ENCODE peak calls at places on chromosomes 4 and X, in ten cellular contexts. One of them, this sample, is unnamed.

GRCh38 chr4:107825072-107825789 is 499 bp downstream of the SGMS2 start:
- DNase-seq in colonic mucosa: peak; percentile 61
- DNase-seq in pancreas: peak; percentile 57
- DNase-seq in left ventricle myocardium inferior: no peak
- DNase-seq in A673: peak; percentile 55
- DNase-seq in suprapubic skin: peak; percentile 80
- DNase-seq in heart right ventricle: peak; percentile 21
- DNase-seq in tibial nerve: no peak
- DNase-seq in left lung: no peak
- DNase-seq in SK-N-SH: peak; percentile 9
- DNase-seq in this sample: no peak

GRCh38 chrX:12080265-12080664 is 58.0 kb upstream of the FRMPD4 start:
- DNase-seq in left lung: no peak
- DNase-seq in A673: peak; percentile 37
- DNase-seq in pancreas: peak; percentile 8
- DNase-seq in colonic mucosa: no peak
- DNase-seq in heart right ventricle: no peak
- DNase-seq in suprapubic skin: no peak
- DNase-seq in left ventricle myocardium inferior: no peak
- DNase-seq in tibial nerve: no peak
- DNase-seq in SK-N-SH: peak; percentile 18
- DNase-seq in this sample: no peak

GRCh38 chrX:23317799-23318724 is 16.6 kb upstream of the PTCHD1 start:
- DNase-seq in A673: peak; percentile 51
- DNase-seq in tibial nerve: no peak
- DNase-seq in left lung: peak; percentile 51
- DNase-seq in pancreas: no peak
- DNase-seq in suprapubic skin: no peak
- DNase-seq in colonic mucosa: peak; percentile 22
- DNase-seq in heart right ventricle: no peak
- DNase-seq in left ventricle myocardium inferior: no peak
- DNase-seq in SK-N-SH: peak; percentile 69
- DNase-seq in this sample: no peak

GRCh38 chr4:67988986-67989385 is 25.7 kb upstream of the TMPRSS11A start:
- DNase-seq in left ventricle myocardium inferior: no peak
- DNase-seq in SK-N-SH: no peak
- DNase-seq in heart right ventricle: no peak
- DNase-seq in colonic mucosa: no peak
- DNase-seq in A673: no peak
- DNase-seq in pancreas: no peak
- DNase-seq in left lung: no peak
- DNase-seq in tibial nerve: no peak
- DNase-seq in suprapubic skin: no peak
- DNase-seq in this sample: no peak

GRCh38 chr4:94448815-94449375 is 2.8 kb upstream of the PDLIM5 start:
- DNase-seq in left ventricle myocardium inferior: no peak
- DNase-seq in tibial nerve: no peak
- DNase-seq in A673: peak; percentile 48
- DNase-seq in heart right ventricle: no peak
- DNase-seq in colonic mucosa: no peak
- DNase-seq in pancreas: no peak
- DNase-seq in left lung: no peak
- DNase-seq in SK-N-SH: no peak
- DNase-seq in suprapubic skin: no peak
- DNase-seq in this sample: no peak

GRCh38 chr4:5142726-5143125 is 91.4 kb downstream of the STK32B start:
- DNase-seq in suprapubic skin: no peak
- DNase-seq in colonic mucosa: no peak
- DNase-seq in A673: peak; percentile 67
- DNase-seq in left ventricle myocardium inferior: no peak
- DNase-seq in SK-N-SH: peak; percentile 33
- DNase-seq in left lung: no peak
- DNase-seq in tibial nerve: no peak
- DNase-seq in heart right ventricle: no peak
- DNase-seq in pancreas: no peak
- DNase-seq in this sample: no peak

GRCh38 chrX:13761606-13762005 is 27.1 kb downstream of the OFD1 start:
- DNase-seq in left ventricle myocardium inferior: no peak
- DNase-seq in suprapubic skin: no peak
- DNase-seq in colonic mucosa: no peak
- DNase-seq in SK-N-SH: peak; percentile 13
- DNase-seq in left lung: no peak
- DNase-seq in tibial nerve: no peak
- DNase-seq in A673: no peak
- DNase-seq in pancreas: no peak
- DNase-seq in heart right ventricle: no peak
- DNase-seq in this sample: no peak

GRCh38 chrX:69493193-69493592 is 10.9 kb upstream of the NALF2 start:
- DNase-seq in tibial nerve: no peak
- DNase-seq in A673: peak; percentile 30
- DNase-seq in SK-N-SH: peak; percentile 45
- DNase-seq in left ventricle myocardium inferior: no peak
- DNase-seq in heart right ventricle: peak; percentile 6
- DNase-seq in pancreas: peak; percentile 63
- DNase-seq in suprapubic skin: no peak
- DNase-seq in left lung: no peak
- DNase-seq in colonic mucosa: peak; percentile 46
- DNase-seq in this sample: no peak

GRCh38 chr4:151801547-151802516 is 41.0 kb upstream of the GATB start:
- DNase-seq in colonic mucosa: peak; percentile 39
- DNase-seq in suprapubic skin: no peak
- DNase-seq in A673: peak; percentile 66
- DNase-seq in tibial nerve: no peak
- DNase-seq in left lung: no peak
- DNase-seq in pancreas: peak; percentile 59
- DNase-seq in left ventricle myocardium inferior: no peak
- DNase-seq in SK-N-SH: peak; percentile 59
- DNase-seq in heart right ventricle: no peak
- DNase-seq in this sample: peak; percentile 46

GRCh38 chr4:147597561-147597960 is 19.6 kb upstream of the TMEM184C start:
- DNase-seq in left ventricle myocardium inferior: no peak
- DNase-seq in heart right ventricle: no peak
- DNase-seq in tibial nerve: no peak
- DNase-seq in colonic mucosa: no peak
- DNase-seq in left lung: no peak
- DNase-seq in A673: no peak
- DNase-seq in pancreas: no peak
- DNase-seq in suprapubic skin: no peak
- DNase-seq in SK-N-SH: no peak
- DNase-seq in this sample: no peak

GRCh38 chr4:147599206-147599605 is 18.0 kb upstream of the TMEM184C start:
- DNase-seq in SK-N-SH: no peak
- DNase-seq in left ventricle myocardium inferior: no peak
- DNase-seq in left lung: no peak
- DNase-seq in pancreas: no peak
- DNase-seq in suprapubic skin: no peak
- DNase-seq in heart right ventricle: no peak
- DNase-seq in tibial nerve: no peak
- DNase-seq in colonic mucosa: no peak
- DNase-seq in A673: no peak
- DNase-seq in this sample: no peak

GRCh38 chr4:147594107-147594506 is 23.1 kb upstream of the TMEM184C start:
- DNase-seq in left ventricle myocardium inferior: no peak
- DNase-seq in tibial nerve: no peak
- DNase-seq in pancreas: no peak
- DNase-seq in heart right ventricle: no peak
- DNase-seq in colonic mucosa: no peak
- DNase-seq in suprapubic skin: no peak
- DNase-seq in A673: no peak
- DNase-seq in left lung: no peak
- DNase-seq in SK-N-SH: no peak
- DNase-seq in this sample: no peak

GRCh38 chr4:147596976-147597375 is 20.2 kb upstream of the TMEM184C start:
- DNase-seq in heart right ventricle: no peak
- DNase-seq in pancreas: peak; percentile 77
- DNase-seq in SK-N-SH: no peak
- DNase-seq in colonic mucosa: no peak
- DNase-seq in left lung: no peak
- DNase-seq in A673: peak; percentile 72
- DNase-seq in suprapubic skin: no peak
- DNase-seq in left ventricle myocardium inferior: no peak
- DNase-seq in tibial nerve: no peak
- DNase-seq in this sample: no peak

GRCh38 chr4:147596377-147596776 is 20.8 kb upstream of the TMEM184C start:
- DNase-seq in pancreas: no peak
- DNase-seq in tibial nerve: no peak
- DNase-seq in left ventricle myocardium inferior: no peak
- DNase-seq in colonic mucosa: no peak
- DNase-seq in A673: peak; percentile 55
- DNase-seq in SK-N-SH: no peak
- DNase-seq in suprapubic skin: no peak
- DNase-seq in heart right ventricle: no peak
- DNase-seq in left lung: no peak
- DNase-seq in this sample: no peak
- TF ChIP-seq CTCF in pancreas: no peak
- TF ChIP-seq CTCF in tibial nerve: no peak
- TF ChIP-seq CTCF in left ventricle myocardium inferior: no peak
- TF ChIP-seq CTCF in colonic mucosa: peak; percentile 19
- TF ChIP-seq CTCF in A673: peak; percentile 47
- TF ChIP-seq CTCF in SK-N-SH: peak; percentile 28
- TF ChIP-seq CTCF in suprapubic skin: no peak
- TF ChIP-seq CTCF in heart right ventricle: no peak
- TF ChIP-seq CTCF in left lung: no peak
- TF ChIP-seq CTCF in this sample: no peak

GRCh38 chr4:40933272-40934053 is 183.7 kb downstream of the NSUN7 start:
- DNase-seq in left lung: no peak
- DNase-seq in A673: no peak
- DNase-seq in colonic mucosa: no peak
- DNase-seq in suprapubic skin: no peak
- DNase-seq in left ventricle myocardium inferior: no peak
- DNase-seq in heart right ventricle: no peak
- DNase-seq in tibial nerve: peak; percentile 35
- DNase-seq in SK-N-SH: peak; percentile 20
- DNase-seq in pancreas: no peak
- DNase-seq in this sample: no peak

GRCh38 chr4:40927108-40927507 is 177.4 kb downstream of the NSUN7 start:
- DNase-seq in left lung: no peak
- DNase-seq in colonic mucosa: no peak
- DNase-seq in tibial nerve: no peak
- DNase-seq in pancreas: no peak
- DNase-seq in A673: no peak
- DNase-seq in left ventricle myocardium inferior: no peak
- DNase-seq in SK-N-SH: no peak
- DNase-seq in suprapubic skin: no peak
- DNase-seq in heart right ventricle: no peak
- DNase-seq in this sample: no peak

GRCh38 chr4:40931825-40932224 is 182.1 kb downstream of the NSUN7 start:
- DNase-seq in heart right ventricle: no peak
- DNase-seq in left ventricle myocardium inferior: no peak
- DNase-seq in pancreas: no peak
- DNase-seq in tibial nerve: no peak
- DNase-seq in suprapubic skin: no peak
- DNase-seq in SK-N-SH: no peak
- DNase-seq in left lung: no peak
- DNase-seq in A673: no peak
- DNase-seq in colonic mucosa: no peak
- DNase-seq in this sample: no peak

GRCh38 chr4:40934671-40935070 is 184.9 kb downstream of the NSUN7 start:
- DNase-seq in suprapubic skin: no peak
- DNase-seq in colonic mucosa: no peak
- DNase-seq in heart right ventricle: no peak
- DNase-seq in left lung: no peak
- DNase-seq in A673: no peak
- DNase-seq in tibial nerve: no peak
- DNase-seq in SK-N-SH: no peak
- DNase-seq in pancreas: no peak
- DNase-seq in left ventricle myocardium inferior: no peak
- DNase-seq in this sample: no peak

GRCh38 chr4:40931238-40931637 is 181.5 kb downstream of the NSUN7 start:
- DNase-seq in heart right ventricle: no peak
- DNase-seq in pancreas: no peak
- DNase-seq in tibial nerve: no peak
- DNase-seq in colonic mucosa: no peak
- DNase-seq in SK-N-SH: no peak
- DNase-seq in left lung: no peak
- DNase-seq in suprapubic skin: no peak
- DNase-seq in left ventricle myocardium inferior: no peak
- DNase-seq in A673: no peak
- DNase-seq in this sample: no peak
- H3K27ac ChIP-seq in heart right ventricle: no peak overlapping the region
- H3K27ac ChIP-seq in pancreas: no peak overlapping the region
- H3K27ac ChIP-seq in tibial nerve: no peak overlapping the region
- H3K27ac ChIP-seq in colonic mucosa: no peak overlapping the region
- H3K27ac ChIP-seq in SK-N-SH: no peak overlapping the region
- H3K27ac ChIP-seq in left lung: no peak overlapping the region
- H3K27ac ChIP-seq in suprapubic skin: no peak overlapping the region
- H3K27ac ChIP-seq in left ventricle myocardium inferior: no peak overlapping the region
- H3K27ac ChIP-seq in A673: no peak overlapping the region
- H3K27ac ChIP-seq in this sample: no peak overlapping the region

DNA sequence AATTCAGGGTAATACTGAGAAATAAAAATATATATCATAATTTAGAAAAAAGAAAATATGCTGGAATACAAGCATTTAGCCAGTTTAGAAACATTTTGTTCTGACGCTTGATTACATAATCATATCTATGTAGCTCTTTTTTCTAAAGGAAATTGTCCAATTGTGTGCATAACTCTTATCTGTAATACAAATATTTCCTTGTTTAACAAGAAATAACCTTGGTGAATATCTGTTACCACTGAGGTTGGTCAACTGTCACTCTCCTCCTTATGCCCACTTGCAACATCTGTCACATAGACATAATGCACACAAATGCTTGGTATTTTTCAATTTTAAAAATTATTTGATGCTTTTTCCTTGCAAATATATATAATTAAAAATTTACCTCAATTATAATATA is 609.7 kb downstream of the TLL1 start:
- DNase-seq in suprapubic skin: no peak
- DNase-seq in left ventricle myocardium inferior: no peak
- DNase-seq in SK-N-SH: no peak
- DNase-seq in A673: no peak
- DNase-seq in left lung: no peak
- DNase-seq in tibial nerve: no peak
- DNase-seq in heart right ventricle: no peak
- DNase-seq in colonic mucosa: no peak
- DNase-seq in pancreas: no peak
- DNase-seq in this sample: no peak
- H3K9me3 ChIP-seq in suprapubic skin: no peaks in the 10 kb centered on the region
- H3K9me3 ChIP-seq in left ventricle myocardium inferior: no peaks in the 10 kb centered on the region
- H3K9me3 ChIP-seq in SK-N-SH: no peaks in the 10 kb centered on the region
- H3K9me3 ChIP-seq in A673: no peaks in the 10 kb centered on the region
- H3K9me3 ChIP-seq in left lung: no peaks in the 10 kb centered on the region
- H3K9me3 ChIP-seq in tibial nerve: no peaks in the 10 kb centered on the region
- H3K9me3 ChIP-seq in heart right ventricle: no peaks in the 10 kb centered on the region
- H3K9me3 ChIP-seq in colonic mucosa: no peaks in the 10 kb centered on the region
- H3K9me3 ChIP-seq in pancreas: no peaks in the 10 kb centered on the region
- H3K9me3 ChIP-seq in this sample: no peaks in the 10 kb centered on the region

DNA sequence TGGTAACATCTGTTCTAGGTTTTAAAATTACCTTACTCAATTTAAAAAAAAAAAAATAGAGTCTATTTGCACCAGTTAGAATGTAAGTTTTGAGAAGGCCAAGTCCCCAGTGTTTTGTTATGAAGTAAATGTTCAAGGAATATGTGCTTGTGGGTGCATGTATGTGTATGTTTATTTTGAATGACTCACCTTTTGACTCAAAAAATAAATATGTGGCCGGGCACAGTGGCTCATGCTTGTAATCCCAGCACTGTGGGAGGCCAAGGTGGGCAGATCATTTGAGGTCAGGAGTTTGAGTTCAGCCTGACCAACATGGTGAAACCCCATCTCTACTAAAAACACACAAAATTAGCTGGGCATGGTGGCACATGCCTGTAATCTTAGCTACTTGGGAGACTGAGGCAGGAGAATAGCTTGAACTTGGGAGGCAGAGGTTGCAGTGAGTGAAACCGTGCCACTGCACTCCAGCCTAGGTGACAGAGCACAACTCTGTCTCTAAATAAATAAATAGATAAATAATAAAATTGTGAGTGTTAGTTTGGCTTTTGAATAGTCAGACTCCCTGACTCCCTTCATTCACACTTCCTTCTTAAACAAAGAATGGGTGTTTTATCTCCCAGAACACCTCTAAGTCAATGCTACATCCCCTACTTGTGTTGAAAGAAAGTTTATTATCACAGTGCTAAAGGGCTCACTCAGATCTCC is 511.3 kb upstream of the PCDH7 start:
- DNase-seq in suprapubic skin: no peak
- DNase-seq in left ventricle myocardium inferior: no peak
- DNase-seq in heart right ventricle: no peak
- DNase-seq in pancreas: no peak
- DNase-seq in tibial nerve: no peak
- DNase-seq in A673: no peak
- DNase-seq in left lung: no peak
- DNase-seq in SK-N-SH: no peak
- DNase-seq in colonic mucosa: no peak
- DNase-seq in this sample: no peak
- TF ChIP-seq CTCF in suprapubic skin: no peak
- TF ChIP-seq CTCF in left ventricle myocardium inferior: no peak
- TF ChIP-seq CTCF in heart right ventricle: no peak
- TF ChIP-seq CTCF in pancreas: no peak
- TF ChIP-seq CTCF in tibial nerve: no peak
- TF ChIP-seq CTCF in A673: no peak
- TF ChIP-seq CTCF in left lung: no peak
- TF ChIP-seq CTCF in SK-N-SH: no peak
- TF ChIP-seq CTCF in colonic mucosa: no peak
- TF ChIP-seq CTCF in this sample: no peak

This sample was measured in CD4-positive, alpha-beta T cell.